ENCODE peak calls at places on chromosomes 12 and 14, in seven cellular contexts. One of them, this sample, is unnamed.

GRCh38 chr14:61973981-61974380 is 211.8 kb downstream of the SNAPC1 start:
- DNase-seq in AG04450: peak; percentile 58
- DNase-seq in progenitor cell of endocrine pancreas: no peak
- DNase-seq in GM20000: no peak
- DNase-seq in NT2/D1: no peak
- DNase-seq in AML-193: no peak
- DNase-seq in T-cell: no peak
- DNase-seq in this sample: peak; percentile 2

GRCh38 chr12:31959051-31959700 is at the start of gene RESF1:
- DNase-seq in GM20000: peak; percentile 92
- DNase-seq in AG04450: peak; percentile 43
- DNase-seq in T-cell: peak; percentile 79
- DNase-seq in AML-193: peak; percentile 81
- DNase-seq in NT2/D1: peak; percentile 98
- DNase-seq in progenitor cell of endocrine pancreas: peak; percentile 88
- DNase-seq in this sample: peak; percentile 80

GRCh38 chr14:88729159-88729558 is 63.6 kb downstream of the EML5 start:
- DNase-seq in AG04450: no peak
- DNase-seq in AML-193: no peak
- DNase-seq in T-cell: no peak
- DNase-seq in GM20000: no peak
- DNase-seq in NT2/D1: no peak
- DNase-seq in progenitor cell of endocrine pancreas: no peak
- DNase-seq in this sample: no peak

GRCh38 chr14:97931273-97931672 is 1134.1 kb downstream of the VRK1 start:
- DNase-seq in T-cell: no peak
- DNase-seq in GM20000: no peak
- DNase-seq in AG04450: no peak
- DNase-seq in NT2/D1: no peak
- DNase-seq in AML-193: no peak
- DNase-seq in progenitor cell of endocrine pancreas: no peak
- DNase-seq in this sample: no peak

GRCh38 chr12:103387385-103387784 is 108.4 kb downstream of the C12orf42 start:
- DNase-seq in GM20000: no peak
- DNase-seq in NT2/D1: no peak
- DNase-seq in AG04450: no peak
- DNase-seq in AML-193: no peak
- DNase-seq in progenitor cell of endocrine pancreas: no peak
- DNase-seq in T-cell: no peak
- DNase-seq in this sample: no peak

GRCh38 chr12:66423290-66423689 is 121.0 kb downstream of the HELB start:
- DNase-seq in AML-193: no peak
- DNase-seq in GM20000: no peak
- DNase-seq in T-cell: no peak
- DNase-seq in AG04450: no peak
- DNase-seq in progenitor cell of endocrine pancreas: no peak
- DNase-seq in NT2/D1: no peak
- DNase-seq in this sample: no peak

GRCh38 chr12:111425655-111426054 is 19.9 kb downstream of the SH2B3 start:
- DNase-seq in AG04450: no peak
- DNase-seq in GM20000: no peak
- DNase-seq in NT2/D1: no peak
- DNase-seq in progenitor cell of endocrine pancreas: no peak
- DNase-seq in T-cell: no peak
- DNase-seq in AML-193: no peak
- DNase-seq in this sample: no peak

GRCh38 chr14:23034498-23035302 is at the start of gene PSMB5:
- DNase-seq in progenitor cell of endocrine pancreas: peak; percentile 64
- DNase-seq in AML-193: no peak
- DNase-seq in T-cell: peak; percentile 91
- DNase-seq in GM20000: peak; percentile 89
- DNase-seq in AG04450: peak; percentile 83
- DNase-seq in NT2/D1: peak; percentile 87
- DNase-seq in this sample: peak; percentile 86

GRCh38 chr12:49091836-49092085 is 2.8 kb downstream of the DHH start:
- DNase-seq in progenitor cell of endocrine pancreas: no peak
- DNase-seq in T-cell: no peak
- DNase-seq in AML-193: no peak
- DNase-seq in NT2/D1: no peak
- DNase-seq in AG04450: no peak
- DNase-seq in GM20000: no peak
- DNase-seq in this sample: no peak

GRCh38 chr12:5078423-5078822 is 34.7 kb downstream of the KCNA5 start:
- DNase-seq in AML-193: no peak
- DNase-seq in NT2/D1: no peak
- DNase-seq in AG04450: no peak
- DNase-seq in progenitor cell of endocrine pancreas: no peak
- DNase-seq in T-cell: no peak
- DNase-seq in GM20000: no peak
- DNase-seq in this sample: no peak

GRCh38 chr14:54572316-54572715 is 5.4 kb downstream of the SAMD4A start:
- DNase-seq in progenitor cell of endocrine pancreas: no peak
- DNase-seq in NT2/D1: peak; percentile 39
- DNase-seq in GM20000: peak; percentile 22
- DNase-seq in AG04450: no peak
- DNase-seq in AML-193: peak; percentile 28
- DNase-seq in T-cell: no peak
- DNase-seq in this sample: no peak

GRCh38 chr12:85835417-85835809 is 796 bp downstream of the RASSF9 start:
- DNase-seq in progenitor cell of endocrine pancreas: no peak
- DNase-seq in GM20000: no peak
- DNase-seq in AG04450: no peak
- DNase-seq in NT2/D1: no peak
- DNase-seq in T-cell: no peak
- DNase-seq in AML-193: no peak
- DNase-seq in this sample: no peak

GRCh38 chr14:101037021-101037817 is 133.7 kb upstream of the RTL1 start:
- DNase-seq in AML-193: no peak
- DNase-seq in progenitor cell of endocrine pancreas: no peak
- DNase-seq in NT2/D1: no peak
- DNase-seq in GM20000: no peak
- DNase-seq in AG04450: no peak
- DNase-seq in T-cell: no peak
- DNase-seq in this sample: no peak

GRCh38 chr14:99389171-99389826 is 91.4 kb downstream of the SETD3 start:
- DNase-seq in AG04450: no peak
- DNase-seq in T-cell: no peak
- DNase-seq in NT2/D1: no peak
- DNase-seq in GM20000: peak; percentile 67
- DNase-seq in progenitor cell of endocrine pancreas: peak; percentile 23
- DNase-seq in AML-193: no peak
- DNase-seq in this sample: peak; percentile 40

GRCh38 chr12:120342156-120342555 is 14.6 kb upstream of the PLA2G1B start:
- DNase-seq in AG04450: no peak
- DNase-seq in AML-193: no peak
- DNase-seq in T-cell: no peak
- DNase-seq in NT2/D1: no peak
- DNase-seq in GM20000: no peak
- DNase-seq in progenitor cell of endocrine pancreas: no peak
- DNase-seq in this sample: no peak

GRCh38 chr12:49489154-49489553 is 49.7 kb upstream of the KCNH3 start:
- DNase-seq in progenitor cell of endocrine pancreas: no peak
- DNase-seq in AML-193: no peak
- DNase-seq in AG04450: no peak
- DNase-seq in GM20000: no peak
- DNase-seq in T-cell: no peak
- DNase-seq in NT2/D1: no peak
- DNase-seq in this sample: no peak

GRCh38 chr12:114013601-114014345 is 47.6 kb upstream of the RBM19 start:
- DNase-seq in T-cell: no peak
- DNase-seq in NT2/D1: peak; percentile 86
- DNase-seq in progenitor cell of endocrine pancreas: peak; percentile 17
- DNase-seq in AML-193: no peak
- DNase-seq in GM20000: no peak
- DNase-seq in AG04450: peak; percentile 7
- DNase-seq in this sample: no peak

GRCh38 chr12:119751961-119752360 is 84.0 kb downstream of the PRKAB1 start:
- DNase-seq in T-cell: no peak
- DNase-seq in AG04450: no peak
- DNase-seq in NT2/D1: no peak
- DNase-seq in progenitor cell of endocrine pancreas: no peak
- DNase-seq in GM20000: no peak
- DNase-seq in AML-193: no peak
- DNase-seq in this sample: no peak

GRCh38 chr12:51048601-51049369 is 658 bp downstream of the LETMD1 start:
- DNase-seq in GM20000: no peak
- DNase-seq in T-cell: no peak
- DNase-seq in progenitor cell of endocrine pancreas: no peak
- DNase-seq in NT2/D1: no peak
- DNase-seq in AML-193: no peak
- DNase-seq in AG04450: no peak
- DNase-seq in this sample: peak; percentile 11

This sample was measured in SJSA1.